ENCODE peak calls at places on chromosomes 2 and 18, in ten cellular contexts. One of them, this sample, is unnamed.

GRCh38 chr18:36419913-36420531 is 122.5 kb downstream of the FHOD3 start:
- DNase-seq in left lung: no peak
- DNase-seq in ovary: no peak
- DNase-seq in endothelial cell of umbilical vein: no peak
- DNase-seq in cardiac muscle cell: no peak
- DNase-seq in neural progenitor cell: no peak
- DNase-seq in right atrium auricular region: no peak
- DNase-seq in heart right ventricle: no peak
- DNase-seq in fibroblast of lung: peak; percentile 57
- DNase-seq in kidney: no peak
- DNase-seq in this sample: no peak

GRCh38 chr2:121486191-121486590 is 44.5 kb upstream of the RNU4ATAC start:
- DNase-seq in left lung: no peak
- DNase-seq in ovary: no peak
- DNase-seq in endothelial cell of umbilical vein: no peak
- DNase-seq in cardiac muscle cell: no peak
- DNase-seq in neural progenitor cell: no peak
- DNase-seq in right atrium auricular region: no peak
- DNase-seq in heart right ventricle: no peak
- DNase-seq in fibroblast of lung: no peak
- DNase-seq in kidney: no peak
- DNase-seq in this sample: no peak

GRCh38 chr2:162926501-162926900 is 87.9 kb upstream of the KCNH7 start:
- DNase-seq in left lung: no peak
- DNase-seq in ovary: no peak
- DNase-seq in endothelial cell of umbilical vein: no peak
- DNase-seq in cardiac muscle cell: no peak
- DNase-seq in neural progenitor cell: no peak
- DNase-seq in right atrium auricular region: no peak
- DNase-seq in heart right ventricle: no peak
- DNase-seq in fibroblast of lung: peak; percentile 94
- DNase-seq in kidney: no peak
- DNase-seq in this sample: no peak

GRCh38 chr2:23513881-23514793 is 129.2 kb downstream of the KLHL29 start:
- DNase-seq in left lung: no peak
- DNase-seq in ovary: no peak
- DNase-seq in endothelial cell of umbilical vein: no peak
- DNase-seq in cardiac muscle cell: no peak
- DNase-seq in neural progenitor cell: no peak
- DNase-seq in right atrium auricular region: no peak
- DNase-seq in heart right ventricle: no peak
- DNase-seq in fibroblast of lung: no peak
- DNase-seq in kidney: no peak
- DNase-seq in this sample: no peak

GRCh38 chr2:74392449-74392743 is 12.3 kb upstream of the DCTN1 start:
- DNase-seq in left lung: no peak
- DNase-seq in ovary: no peak
- DNase-seq in endothelial cell of umbilical vein: no peak
- DNase-seq in cardiac muscle cell: no peak
- DNase-seq in neural progenitor cell: no peak
- DNase-seq in right atrium auricular region: no peak
- DNase-seq in heart right ventricle: no peak
- DNase-seq in fibroblast of lung: no peak
- DNase-seq in kidney: no peak
- DNase-seq in this sample: no peak

GRCh38 chr18:5972298-5972697 is 77.0 kb upstream of the TMEM200C start:
- DNase-seq in left lung: no peak
- DNase-seq in ovary: no peak
- DNase-seq in endothelial cell of umbilical vein: no peak
- DNase-seq in cardiac muscle cell: no peak
- DNase-seq in neural progenitor cell: no peak
- DNase-seq in right atrium auricular region: no peak
- DNase-seq in heart right ventricle: peak; percentile 58
- DNase-seq in fibroblast of lung: no peak
- DNase-seq in kidney: no peak
- DNase-seq in this sample: peak; percentile 62

GRCh38 chr2:232133078-232133477 is 171.6 kb downstream of the DIS3L2 start:
- DNase-seq in left lung: no peak
- DNase-seq in ovary: no peak
- DNase-seq in endothelial cell of umbilical vein: no peak
- DNase-seq in cardiac muscle cell: no peak
- DNase-seq in neural progenitor cell: peak; percentile 13
- DNase-seq in right atrium auricular region: no peak
- DNase-seq in heart right ventricle: no peak
- DNase-seq in fibroblast of lung: no peak
- DNase-seq in kidney: no peak
- DNase-seq in this sample: no peak

GRCh38 chr18:11429876-11430275 is 179.5 kb upstream of the SLC35G4 start:
- DNase-seq in left lung: no peak
- DNase-seq in ovary: no peak
- DNase-seq in endothelial cell of umbilical vein: no peak
- DNase-seq in cardiac muscle cell: no peak
- DNase-seq in neural progenitor cell: no peak
- DNase-seq in right atrium auricular region: no peak
- DNase-seq in heart right ventricle: no peak
- DNase-seq in fibroblast of lung: no peak
- DNase-seq in kidney: no peak
- DNase-seq in this sample: no peak

GRCh38 chr2:227789803-227790202 is 23.8 kb upstream of the CCL20 start:
- DNase-seq in left lung: no peak
- DNase-seq in ovary: no peak
- DNase-seq in endothelial cell of umbilical vein: no peak
- DNase-seq in cardiac muscle cell: no peak
- DNase-seq in neural progenitor cell: no peak
- DNase-seq in right atrium auricular region: no peak
- DNase-seq in heart right ventricle: no peak
- DNase-seq in fibroblast of lung: peak; percentile 6
- DNase-seq in kidney: no peak
- DNase-seq in this sample: no peak
- H3K4me3 ChIP-seq in left lung: no peak overlapping the region
- H3K4me3 ChIP-seq in ovary: no peak overlapping the region
- H3K4me3 ChIP-seq in endothelial cell of umbilical vein: no peak overlapping the region
- H3K4me3 ChIP-seq in cardiac muscle cell: no peak overlapping the region
- H3K4me3 ChIP-seq in neural progenitor cell: no peak overlapping the region
- H3K4me3 ChIP-seq in right atrium auricular region: no peak overlapping the region
- H3K4me3 ChIP-seq in heart right ventricle: no peak overlapping the region
- H3K4me3 ChIP-seq in fibroblast of lung: no peak overlapping the region
- H3K4me3 ChIP-seq in kidney: no peak overlapping the region
- H3K4me3 ChIP-seq in this sample: no peak overlapping the region

DNA sequence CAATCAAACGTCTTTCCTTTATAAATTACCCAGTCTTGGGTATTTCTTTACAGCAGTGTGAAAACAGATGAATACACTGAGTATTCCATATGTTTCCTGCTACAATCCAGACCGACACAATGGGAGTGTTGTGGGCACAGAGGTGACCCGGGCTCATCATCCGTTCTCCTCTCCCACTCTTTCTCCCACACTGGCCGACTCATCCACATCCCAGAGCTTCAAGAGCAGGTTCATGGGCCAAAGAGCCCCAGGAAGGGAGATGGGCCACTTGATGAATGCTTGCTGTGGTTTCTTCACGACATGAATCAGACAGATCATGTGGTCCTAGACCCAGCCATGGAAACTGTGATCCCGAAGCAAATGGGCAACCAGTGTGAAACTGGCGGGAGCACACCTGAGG is 4.1 kb upstream of the COPS8 start:
- DNase-seq in left lung: no peak
- DNase-seq in ovary: no peak
- DNase-seq in endothelial cell of umbilical vein: no peak
- DNase-seq in cardiac muscle cell: no peak
- DNase-seq in neural progenitor cell: no peak
- DNase-seq in right atrium auricular region: no peak
- DNase-seq in heart right ventricle: no peak
- DNase-seq in fibroblast of lung: peak; percentile 23
- DNase-seq in kidney: no peak
- DNase-seq in this sample: no peak
- H3K4me1 ChIP-seq in left lung: peaks cover 4% of the 10 kb centered on the region
- H3K4me1 ChIP-seq in ovary: no peaks in the 10 kb centered on the region
- H3K4me1 ChIP-seq in endothelial cell of umbilical vein: peaks cover 2% of the 10 kb centered on the region
- H3K4me1 ChIP-seq in cardiac muscle cell: peaks cover 9% of the 10 kb centered on the region
- H3K4me1 ChIP-seq in neural progenitor cell: peaks cover 6% of the 10 kb centered on the region
- H3K4me1 ChIP-seq in right atrium auricular region: peaks cover 11% of the 10 kb centered on the region
- H3K4me1 ChIP-seq in heart right ventricle: peaks cover 14% of the 10 kb centered on the region
- H3K4me1 ChIP-seq in fibroblast of lung: no peaks in the 10 kb centered on the region
- H3K4me1 ChIP-seq in kidney: no peaks in the 10 kb centered on the region
- H3K4me1 ChIP-seq in this sample: peaks cover 22% of the 10 kb centered on the region

DNA sequence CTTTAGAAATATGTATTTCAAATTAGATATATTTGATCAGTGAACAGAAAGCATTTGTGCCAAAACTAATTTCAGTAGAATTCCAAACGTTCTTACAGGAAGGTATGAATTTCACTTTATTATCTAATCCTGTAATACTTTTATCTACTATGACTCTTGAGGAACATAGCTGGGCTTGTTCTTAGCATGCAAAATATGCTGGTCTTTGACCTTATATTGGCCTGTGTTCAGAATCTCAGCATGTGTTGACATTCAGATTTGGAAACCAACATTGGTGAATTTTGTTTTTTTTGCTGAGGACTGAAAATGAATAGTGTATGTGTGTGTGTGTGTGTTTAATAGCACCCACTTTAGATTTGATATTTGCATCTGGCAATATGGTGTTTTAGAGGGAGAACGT is 112.2 kb downstream of the MEIS1 start:
- DNase-seq in left lung: no peak
- DNase-seq in ovary: no peak
- DNase-seq in endothelial cell of umbilical vein: no peak
- DNase-seq in cardiac muscle cell: peak; percentile 73
- DNase-seq in neural progenitor cell: no peak
- DNase-seq in right atrium auricular region: no peak
- DNase-seq in heart right ventricle: no peak
- DNase-seq in fibroblast of lung: peak; percentile 55
- DNase-seq in kidney: no peak
- DNase-seq in this sample: no peak
- H3K27ac ChIP-seq in left lung: no peak overlapping the region
- H3K27ac ChIP-seq in ovary: no peak overlapping the region
- H3K27ac ChIP-seq in endothelial cell of umbilical vein: no peak overlapping the region
- H3K27ac ChIP-seq in cardiac muscle cell: peak overlapping the region; percentile 75
- H3K27ac ChIP-seq in neural progenitor cell: no peak overlapping the region
- H3K27ac ChIP-seq in right atrium auricular region: no peak overlapping the region
- H3K27ac ChIP-seq in heart right ventricle: no peak overlapping the region
- H3K27ac ChIP-seq in fibroblast of lung: no peak overlapping the region
- H3K27ac ChIP-seq in kidney: no peak overlapping the region
- H3K27ac ChIP-seq in this sample: no peak overlapping the region

GRCh38 chr2:119696494-119697030 is 17.6 kb downstream of the TMEM177 start:
- DNase-seq in left lung: no peak
- DNase-seq in ovary: no peak
- DNase-seq in endothelial cell of umbilical vein: no peak
- DNase-seq in cardiac muscle cell: no peak
- DNase-seq in neural progenitor cell: no peak
- DNase-seq in right atrium auricular region: no peak
- DNase-seq in heart right ventricle: no peak
- DNase-seq in fibroblast of lung: no peak
- DNase-seq in kidney: peak; percentile 57
- DNase-seq in this sample: no peak
- H3K4me3 ChIP-seq in left lung: no peak overlapping the region
- H3K4me3 ChIP-seq in ovary: no peak overlapping the region
- H3K4me3 ChIP-seq in endothelial cell of umbilical vein: no peak overlapping the region
- H3K4me3 ChIP-seq in cardiac muscle cell: no peak overlapping the region
- H3K4me3 ChIP-seq in neural progenitor cell: no peak overlapping the region
- H3K4me3 ChIP-seq in right atrium auricular region: no peak overlapping the region
- H3K4me3 ChIP-seq in heart right ventricle: no peak overlapping the region
- H3K4me3 ChIP-seq in fibroblast of lung: no peak overlapping the region
- H3K4me3 ChIP-seq in kidney: no peak overlapping the region
- H3K4me3 ChIP-seq in this sample: no peak overlapping the region

GRCh38 chr2:157779794-157780193 is 96.3 kb downstream of the ACVR1 start:
- DNase-seq in left lung: no peak
- DNase-seq in ovary: no peak
- DNase-seq in endothelial cell of umbilical vein: no peak
- DNase-seq in cardiac muscle cell: no peak
- DNase-seq in neural progenitor cell: no peak
- DNase-seq in right atrium auricular region: no peak
- DNase-seq in heart right ventricle: no peak
- DNase-seq in fibroblast of lung: no peak
- DNase-seq in kidney: no peak
- DNase-seq in this sample: no peak

GRCh38 chr2:157783180-157783579 is 93.0 kb downstream of the ACVR1 start:
- DNase-seq in left lung: no peak
- DNase-seq in ovary: no peak
- DNase-seq in endothelial cell of umbilical vein: no peak
- DNase-seq in cardiac muscle cell: no peak
- DNase-seq in neural progenitor cell: no peak
- DNase-seq in right atrium auricular region: no peak
- DNase-seq in heart right ventricle: no peak
- DNase-seq in fibroblast of lung: no peak
- DNase-seq in kidney: no peak
- DNase-seq in this sample: no peak

GRCh38 chr2:157782057-157782845 is 93.9 kb downstream of the ACVR1 start:
- DNase-seq in left lung: no peak
- DNase-seq in ovary: no peak
- DNase-seq in endothelial cell of umbilical vein: no peak
- DNase-seq in cardiac muscle cell: peak; percentile 26
- DNase-seq in neural progenitor cell: no peak
- DNase-seq in right atrium auricular region: no peak
- DNase-seq in heart right ventricle: peak; percentile 15
- DNase-seq in fibroblast of lung: peak; percentile 45
- DNase-seq in kidney: no peak
- DNase-seq in this sample: no peak

GRCh38 chr2:157777425-157777824 is 98.7 kb downstream of the ACVR1 start:
- DNase-seq in left lung: no peak
- DNase-seq in ovary: peak; percentile 62
- DNase-seq in endothelial cell of umbilical vein: peak; percentile 74
- DNase-seq in cardiac muscle cell: peak; percentile 74
- DNase-seq in neural progenitor cell: peak; percentile 38
- DNase-seq in right atrium auricular region: no peak
- DNase-seq in heart right ventricle: peak; percentile 44
- DNase-seq in fibroblast of lung: peak; percentile 44
- DNase-seq in kidney: no peak
- DNase-seq in this sample: no peak

DNA sequence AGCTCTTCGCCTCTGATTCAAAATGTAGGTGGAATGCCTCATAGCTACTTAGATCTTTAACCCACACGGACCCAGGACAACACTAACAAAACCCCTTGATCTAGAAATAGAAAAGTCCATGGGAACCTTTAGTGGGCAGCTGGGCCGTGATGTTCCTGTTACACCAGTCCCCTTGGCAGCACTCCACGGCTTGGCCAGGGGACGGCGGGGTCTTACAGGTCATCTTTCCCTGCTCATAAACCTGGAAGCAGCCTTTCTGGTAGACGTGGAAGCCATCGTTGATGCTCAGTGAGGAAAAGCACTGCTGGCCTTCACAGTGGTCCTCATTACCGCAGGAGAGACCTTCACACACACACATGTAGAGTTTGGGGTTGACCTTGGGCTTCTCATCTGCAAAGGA is 95.9 kb downstream of the ACVR1 start:
- DNase-seq in left lung: no peak
- DNase-seq in ovary: no peak
- DNase-seq in endothelial cell of umbilical vein: no peak
- DNase-seq in cardiac muscle cell: no peak
- DNase-seq in neural progenitor cell: no peak
- DNase-seq in right atrium auricular region: no peak
- DNase-seq in heart right ventricle: no peak
- DNase-seq in fibroblast of lung: no peak
- DNase-seq in kidney: no peak
- DNase-seq in this sample: no peak
- H3K4me1 ChIP-seq in left lung: peaks cover 6% of the 10 kb centered on the region
- H3K4me1 ChIP-seq in ovary: peaks cover 2% of the 10 kb centered on the region
- H3K4me1 ChIP-seq in endothelial cell of umbilical vein: peaks cover 14% of the 10 kb centered on the region
- H3K4me1 ChIP-seq in cardiac muscle cell: peaks cover 23% of the 10 kb centered on the region
- H3K4me1 ChIP-seq in neural progenitor cell: peaks cover 10% of the 10 kb centered on the region
- H3K4me1 ChIP-seq in right atrium auricular region: peaks cover 35% of the 10 kb centered on the region
- H3K4me1 ChIP-seq in heart right ventricle: peaks cover 33% of the 10 kb centered on the region
- H3K4me1 ChIP-seq in fibroblast of lung: peaks cover 4% of the 10 kb centered on the region
- H3K4me1 ChIP-seq in kidney: peaks cover 27% of the 10 kb centered on the region
- H3K4me1 ChIP-seq in this sample: peaks cover 39% of the 10 kb centered on the region

GRCh38 chr2:134425723-134426496 is 172.0 kb downstream of the MGAT5 start:
- DNase-seq in left lung: no peak
- DNase-seq in ovary: no peak
- DNase-seq in endothelial cell of umbilical vein: peak; percentile 60
- DNase-seq in cardiac muscle cell: no peak
- DNase-seq in neural progenitor cell: no peak
- DNase-seq in right atrium auricular region: no peak
- DNase-seq in heart right ventricle: no peak
- DNase-seq in fibroblast of lung: no peak
- DNase-seq in kidney: no peak
- DNase-seq in this sample: no peak
- H3K27ac ChIP-seq in left lung: no peak overlapping the region
- H3K27ac ChIP-seq in ovary: no peak overlapping the region
- H3K27ac ChIP-seq in endothelial cell of umbilical vein: peak overlapping the region; percentile 76
- H3K27ac ChIP-seq in cardiac muscle cell: no peak overlapping the region
- H3K27ac ChIP-seq in neural progenitor cell: no peak overlapping the region
- H3K27ac ChIP-seq in right atrium auricular region: no peak overlapping the region
- H3K27ac ChIP-seq in heart right ventricle: no peak overlapping the region
- H3K27ac ChIP-seq in fibroblast of lung: no peak overlapping the region
- H3K27ac ChIP-seq in kidney: no peak overlapping the region
- H3K27ac ChIP-seq in this sample: no peak overlapping the region